ENCODE peak calls at places on chromosomes 1 and 21, in four cellular contexts. One of them, this sample, is unnamed.

GRCh38 chr1:175221548-175222175 is 29.1 kb upstream of the KIAA0040 start:
- DNase-seq in aorta: peak
- DNase-seq in CD8-positive, alpha-beta memory T cell: no peak
- DNase-seq in activated CD4-positive, alpha-beta T cell treated with anti-CD3 and anti-CD28 coated beads, Interleukin-2, amount 10 ng/mL, durations not matched to agents 7 days and 5 days: no peak
- DNase-seq in this sample: peak

GRCh38 chr1:31712625-31713024 is 8.8 kb upstream of the COL16A1 start:
- DNase-seq in CD8-positive, alpha-beta memory T cell: no peak
- DNase-seq in activated CD4-positive, alpha-beta T cell treated with anti-CD3 and anti-CD28 coated beads, Interleukin-2, amount 10 ng/mL, durations not matched to agents 7 days and 5 days: no peak
- DNase-seq in aorta: peak
- DNase-seq in this sample: peak

GRCh38 chr1:10001016-10001665 is 4.1 kb downstream of the RBP7 start:
- DNase-seq in activated CD4-positive, alpha-beta T cell treated with anti-CD3 and anti-CD28 coated beads, Interleukin-2, amount 10 ng/mL, durations not matched to agents 7 days and 5 days: no peak
- DNase-seq in aorta: no peak
- DNase-seq in CD8-positive, alpha-beta memory T cell: no peak
- DNase-seq in this sample: no peak

GRCh38 chr1:165543651-165544452 is at the start of gene LRRC52:
- DNase-seq in activated CD4-positive, alpha-beta T cell treated with anti-CD3 and anti-CD28 coated beads, Interleukin-2, amount 10 ng/mL, durations not matched to agents 7 days and 5 days: no peak
- DNase-seq in CD8-positive, alpha-beta memory T cell: no peak
- DNase-seq in aorta: peak
- DNase-seq in this sample: peak

GRCh38 chr21:42793774-42794173 is 85.6 kb downstream of the WDR4 start:
- DNase-seq in CD8-positive, alpha-beta memory T cell: no peak
- DNase-seq in activated CD4-positive, alpha-beta T cell treated with anti-CD3 and anti-CD28 coated beads, Interleukin-2, amount 10 ng/mL, durations not matched to agents 7 days and 5 days: no peak
- DNase-seq in aorta: no peak
- DNase-seq in this sample: no peak

GRCh38 chr21:45403133-45403824 is 1.7 kb upstream of the COL18A1 start:
- DNase-seq in CD8-positive, alpha-beta memory T cell: no peak
- DNase-seq in activated CD4-positive, alpha-beta T cell treated with anti-CD3 and anti-CD28 coated beads, Interleukin-2, amount 10 ng/mL, durations not matched to agents 7 days and 5 days: no peak
- DNase-seq in aorta: peak
- DNase-seq in this sample: peak

GRCh38 chr1:28895896-28896608 is 18.3 kb upstream of the EPB41 start:
- DNase-seq in aorta: no peak
- DNase-seq in CD8-positive, alpha-beta memory T cell: no peak
- DNase-seq in activated CD4-positive, alpha-beta T cell treated with anti-CD3 and anti-CD28 coated beads, Interleukin-2, amount 10 ng/mL, durations not matched to agents 7 days and 5 days: no peak
- DNase-seq in this sample: no peak

GRCh38 chr1:203103201-203103600 is 17.4 kb upstream of the MYOG start:
- DNase-seq in CD8-positive, alpha-beta memory T cell: no peak
- DNase-seq in aorta: no peak
- DNase-seq in activated CD4-positive, alpha-beta T cell treated with anti-CD3 and anti-CD28 coated beads, Interleukin-2, amount 10 ng/mL, durations not matched to agents 7 days and 5 days: peak
- DNase-seq in this sample: no peak

GRCh38 chr1:12166834-12167492 is at the start of gene TNFRSF1B:
- DNase-seq in activated CD4-positive, alpha-beta T cell treated with anti-CD3 and anti-CD28 coated beads, Interleukin-2, amount 10 ng/mL, durations not matched to agents 7 days and 5 days: peak
- DNase-seq in CD8-positive, alpha-beta memory T cell: peak
- DNase-seq in aorta: peak
- DNase-seq in this sample: peak

GRCh38 chr1:211337430-211338227 is 11.0 kb downstream of the TRAF5 start:
- DNase-seq in aorta: no peak
- DNase-seq in CD8-positive, alpha-beta memory T cell: no peak
- DNase-seq in activated CD4-positive, alpha-beta T cell treated with anti-CD3 and anti-CD28 coated beads, Interleukin-2, amount 10 ng/mL, durations not matched to agents 7 days and 5 days: no peak
- DNase-seq in this sample: no peak

GRCh38 chr1:151945725-151946365 is 36.5 kb upstream of the THEM4 start:
- DNase-seq in activated CD4-positive, alpha-beta T cell treated with anti-CD3 and anti-CD28 coated beads, Interleukin-2, amount 10 ng/mL, durations not matched to agents 7 days and 5 days: peak
- DNase-seq in CD8-positive, alpha-beta memory T cell: peak
- DNase-seq in aorta: peak
- DNase-seq in this sample: peak

GRCh38 chr1:6041432-6042062 is 4.1 kb upstream of the KCNAB2 start:
- DNase-seq in CD8-positive, alpha-beta memory T cell: peak
- DNase-seq in activated CD4-positive, alpha-beta T cell treated with anti-CD3 and anti-CD28 coated beads, Interleukin-2, amount 10 ng/mL, durations not matched to agents 7 days and 5 days: no peak
- DNase-seq in aorta: no peak
- DNase-seq in this sample: no peak

GRCh38 chr21:38712076-38712475 is 93.7 kb upstream of the ETS2 start:
- DNase-seq in aorta: no peak
- DNase-seq in CD8-positive, alpha-beta memory T cell: no peak
- DNase-seq in activated CD4-positive, alpha-beta T cell treated with anti-CD3 and anti-CD28 coated beads, Interleukin-2, amount 10 ng/mL, durations not matched to agents 7 days and 5 days: no peak
- DNase-seq in this sample: no peak